ENCODE peak calls at places on chromosomes 2 and 18, in four cellular contexts. Y, R, E and N are unnamed samples.
A peak's percentile ranks its signal among the peaks of the same experiment; 100 is the strongest.

GRCh38 chr2:226446406-226447001 is 353.1 kb downstream of the IRS1 start:
- DNase-seq in Y (no peak), R (no peak), E (no peak), N (no peak)

GRCh38 chr2:188346059-188346458 is 54.4 kb downstream of the GULP1 start:
- DNase-seq in Y (no peak), R (no peak), E (no peak), N (no peak)

GRCh38 chr18:3994061-3994687 is 460.9 kb downstream of the DLGAP1 start:
- DNase-seq in Y (no peak), R (no peak), E (no peak), N (no peak)

GRCh38 chr2:188415754-188416083 is 124.0 kb downstream of the GULP1 start:
- DNase-seq in Y (no peak), R (no peak), E (no peak), N (no peak)

GRCh38 chr2:238898534-238899281 is 50.8 kb downstream of the TWIST2 start:
- DNase-seq in Y (peak; percentile 35), R (no peak), E (no peak), N (no peak)

GRCh38 chr2:196230460-196230859 is 59.1 kb upstream of the STK17B start:
- DNase-seq in Y (no peak), R (no peak), E (no peak), N (no peak)

GRCh38 chr2:240958366-240959213 is 39.8 kb upstream of the SNED1 start:
- DNase-seq in Y (peak; percentile 48), R (no peak), E (no peak), N (no peak)

GRCh38 chr2:48529189-48529588 is 765 bp upstream of the STON1 start:
- DNase-seq in Y (no peak), R (no peak), E (no peak), N (no peak)

GRCh38 chr2:169110919-169111318 is 41.6 kb downstream of the DHRS9 start:
- DNase-seq in Y (no peak), R (no peak), E (no peak), N (no peak)

GRCh38 chr2:20382965-20383800 is 32.5 kb upstream of the PUM2 start:
- DNase-seq in Y (no peak), R (no peak), E (no peak), N (no peak)
- TF ChIP-seq CTCF in Y (no peak), R (no peak), E (no peak), N (no peak)

GRCh38 chr2:46562451-46562841 is 83.1 kb downstream of the TMEM247 start:
- DNase-seq in Y (no peak), R (no peak), E (no peak), N (no peak)

GRCh38 chr2:46555646-46556205 is 76.4 kb downstream of the TMEM247 start:
- DNase-seq in Y (no peak), R (no peak), E (no peak), N (no peak)

GRCh38 chr2:46561731-46562450 is 82.5 kb downstream of the TMEM247 start:
- DNase-seq in Y (no peak), R (no peak), E (no peak), N (peak; percentile 55)

GRCh38 chr2:46557788-46558187 is 78.4 kb downstream of the TMEM247 start:
- DNase-seq in Y (no peak), R (no peak), E (no peak), N (no peak)

DNA sequence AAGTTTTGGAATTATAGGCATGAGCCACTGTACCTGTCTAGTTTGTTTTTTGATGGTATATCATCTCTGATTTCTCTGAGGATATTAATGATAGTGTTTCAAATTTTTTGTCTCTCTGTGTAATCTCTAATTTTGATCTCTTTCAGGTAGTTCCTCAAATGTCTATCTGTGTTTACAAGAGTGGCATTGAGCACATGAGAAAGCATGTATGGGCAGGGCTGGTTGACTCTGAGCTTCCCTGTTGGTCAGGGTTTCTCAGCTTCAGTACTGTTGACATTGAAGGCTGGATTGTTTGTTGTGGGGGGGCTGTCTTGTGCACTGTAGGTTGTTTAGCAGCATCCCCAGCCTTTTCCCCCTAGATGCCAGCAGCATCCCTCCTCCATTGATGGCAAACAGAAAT is 79.9 kb downstream of the TMEM247 start:
- DNase-seq in Y (no peak), R (no peak), E (no peak), N (no peak)
- H3K4me1 ChIP-seq in Y (peaks cover 78% of the 10 kb centered on the region), R (peaks cover 31% of the 10 kb centered on the region), E (peaks cover 17% of the 10 kb centered on the region), N (peaks cover 51% of the 10 kb centered on the region)

GRCh38 chr2:182715896-182716664 is at the start of gene DNAJC10:
- DNase-seq in Y (peak; percentile 91), R (peak; percentile 91), E (peak; percentile 87), N (peak; percentile 90)

GRCh38 chr2:182716665-182716990 is 571 bp downstream of the DNAJC10 start:
- DNase-seq in Y (no peak), R (no peak), E (no peak), N (peak; percentile 23)

GRCh38 chr2:182715121-182715895 is 749 bp upstream of the DNAJC10 start:
- DNase-seq in Y (no peak), R (no peak), E (no peak), N (no peak)

GRCh38 chr2:182718459-182718858 is 2.4 kb downstream of the DNAJC10 start:
- DNase-seq in Y (no peak), R (no peak), E (no peak), N (no peak)

GRCh38 chr2:182717451-182718215 is 1.6 kb downstream of the DNAJC10 start:
- DNase-seq in Y (no peak), R (no peak), E (no peak), N (no peak)
- H3K9me3 ChIP-seq in Y (no peaks in the 10 kb centered on the region), R (no peaks in the 10 kb centered on the region), E (no peaks in the 10 kb centered on the region), N (no peaks in the 10 kb centered on the region)

GRCh38 chr2:134397146-134397896 is 143.4 kb downstream of the MGAT5 start:
- DNase-seq in Y (no peak), R (no peak), E (no peak), N (no peak)
- TF ChIP-seq CTCF in Y (no peak), R (no peak), E (no peak), N (no peak)

GRCh38 chr2:237664151-237664550 is 36.8 kb downstream of the LRRFIP1 start:
- DNase-seq in Y (no peak), R (no peak), E (no peak), N (no peak)

GRCh38 chr2:237662671-237663093 is 35.3 kb downstream of the LRRFIP1 start:
- DNase-seq in Y (peak; percentile 92), R (peak; percentile 96), E (peak; percentile 57), N (peak; percentile 87)

GRCh38 chr2:237665713-237666143 is 38.3 kb downstream of the LRRFIP1 start:
- DNase-seq in Y (no peak), R (no peak), E (no peak), N (no peak)

GRCh38 chr2:237661799-237662328 is 34.5 kb downstream of the LRRFIP1 start:
- DNase-seq in Y (no peak), R (no peak), E (no peak), N (no peak)

DNA sequence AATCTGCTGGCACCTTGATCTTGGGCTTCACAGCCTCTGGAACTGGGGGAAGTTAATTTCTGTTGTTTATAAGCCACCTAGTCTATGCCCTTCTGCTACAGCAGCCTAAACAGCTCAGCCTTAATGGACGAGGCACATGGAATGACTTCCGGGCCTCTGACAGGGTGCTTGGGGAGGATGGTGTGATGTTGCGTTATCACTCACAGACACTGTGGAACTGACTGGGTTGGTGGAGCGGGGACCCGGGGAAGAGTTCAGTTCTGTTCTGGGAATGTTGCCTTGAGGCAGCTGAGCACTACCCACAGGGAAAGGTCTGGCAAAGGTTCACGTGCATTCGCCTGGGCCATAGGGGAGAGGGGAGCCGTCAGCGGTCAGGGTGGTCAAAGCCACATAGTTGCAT is 36.1 kb downstream of the LRRFIP1 start:
- DNase-seq in Y (no peak), R (no peak), E (no peak), N (no peak)
- H3K4me1 ChIP-seq in Y (peaks cover 32% of the 10 kb centered on the region), R (peaks cover 22% of the 10 kb centered on the region), E (no peaks in the 10 kb centered on the region), N (peaks cover 26% of the 10 kb centered on the region)

DNA sequence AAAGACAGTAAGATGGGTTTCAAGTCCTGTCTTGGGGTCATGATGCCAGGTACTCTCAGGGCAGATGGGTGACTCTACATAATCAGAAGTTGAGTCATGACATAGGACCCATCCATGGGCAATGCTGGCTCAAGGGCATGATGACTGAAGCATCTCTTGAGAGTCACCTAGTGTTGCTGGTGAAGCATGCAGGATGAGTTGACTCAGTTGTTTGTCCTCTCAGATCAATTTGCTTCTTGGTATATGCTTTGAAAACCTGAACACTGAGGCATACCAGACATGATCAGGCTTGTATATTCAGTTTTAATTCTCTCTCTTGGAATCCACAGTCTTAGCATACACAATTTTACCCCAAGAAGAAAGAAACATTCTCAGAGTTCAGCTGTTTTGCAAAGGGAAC is 658.9 kb upstream of the NXPH2 start:
- DNase-seq in Y (no peak), R (no peak), E (no peak), N (no peak)
- H3K9me3 ChIP-seq in Y (no peaks in the 10 kb centered on the region), R (no peaks in the 10 kb centered on the region), E (peaks cover 3% of the 10 kb centered on the region), N (no peaks in the 10 kb centered on the region)

GRCh38 chr2:118492335-118492734 is 355.1 kb downstream of the EN1 start:
- DNase-seq in Y (no peak), R (no peak), E (no peak), N (no peak)
- TF ChIP-seq CTCF in Y (no peak), R (no peak), E (no peak), N (no peak)

GRCh38 chr2:42135381-42136312 is 33.5 kb upstream of the EML4 start:
- DNase-seq in Y (no peak), R (no peak), E (no peak), N (no peak)

GRCh38 chr2:42132066-42132965 is 36.8 kb upstream of the EML4 start:
- DNase-seq in Y (no peak), R (no peak), E (no peak), N (no peak)

GRCh38 chr2:42132966-42133641 is 36.0 kb upstream of the EML4 start:
- DNase-seq in Y (peak; percentile 89), R (peak; percentile 85), E (peak; percentile 94), N (peak; percentile 82)

GRCh38 chr2:42136832-42137821 is 32.0 kb upstream of the EML4 start:
- DNase-seq in Y (no peak), R (no peak), E (no peak), N (no peak)

GRCh38 chr2:42133771-42134195 is 35.4 kb upstream of the EML4 start:
- DNase-seq in Y (no peak), R (no peak), E (no peak), N (no peak)
- H3K4me1 ChIP-seq in Y (peaks cover 22% of the 10 kb centered on the region), R (peaks cover 64% of the 10 kb centered on the region), E (peaks cover 74% of the 10 kb centered on the region), N (peaks cover 48% of the 10 kb centered on the region)